ENCODE peak calls at places on chromosome 16, in ten cellular contexts. D is adrenal gland, B is heart right ventricle, J is prostate gland, O is H9, Y is PC-3, F is right cardiac atrium, E is heart left ventricle, C is colonic mucosa, Z is esophagus muscularis mucosa. X is an unnamed sample.

GRCh38 chr16:75311383-75311938 is 60.0 kb upstream of the BCAR1 start:
- DNase-seq in D (no peak), B (no peak), J (no peak), O (no peak), Y (no peak), F (no peak), E (no peak), C (no peak), Z (no peak), X (no peak)

GRCh38 chr16:50402298-50402895 is 33.6 kb upstream of the BRD7 start:
- DNase-seq in D (no peak), B (no peak), J (no peak), O (no peak), Y (no peak), F (no peak), E (no peak), C (no peak), Z (peak; percentile 70), X (no peak)

GRCh38 chr16:27795992-27796614 is 246.2 kb downstream of the KATNIP start:
- DNase-seq in D (peak; percentile 27), B (peak; percentile 44), J (no peak), O (peak; percentile 74), Y (peak; percentile 43), F (peak; percentile 44), E (no peak), C (peak; percentile 34), Z (no peak), X (no peak)

GRCh38 chr16:72285324-72285723 is 113.4 kb upstream of the PMFBP1 start:
- DNase-seq in D (no peak), B (no peak), J (no peak), O (peak; percentile 39), Y (no peak), F (no peak), E (no peak), C (no peak), Z (no peak), X (no peak)

GRCh38 chr16:71807905-71808592 is 585 bp downstream of the AP1G1 start:
- DNase-seq in D (peak; percentile 49), B (no peak), J (peak; percentile 26), O (no peak), Y (no peak), F (no peak), E (no peak), C (peak; percentile 42), Z (peak; percentile 93), X (no peak)

GRCh38 chr16:7581175-7581574 is 248.5 kb downstream of the RBFOX1 start:
- DNase-seq in D (no peak), B (no peak), J (no peak), O (no peak), Y (no peak), F (no peak), E (no peak), C (no peak), Z (peak; percentile 68), X (no peak)

GRCh38 chr16:47568355-47568754 is 107.2 kb downstream of the PHKB start:
- DNase-seq in D (no peak), B (no peak), J (no peak), O (no peak), Y (no peak), F (no peak), E (no peak), C (no peak), Z (no peak), X (no peak)

GRCh38 chr16:69848635-69849545 is 86.8 kb downstream of the WWP2 start:
- DNase-seq in D (peak; percentile 96), B (peak; percentile 93), J (peak; percentile 74), O (no peak), Y (peak; percentile 58), F (peak; percentile 93), E (peak; percentile 86), C (peak; percentile 88), Z (peak; percentile 94), X (no peak)

GRCh38 chr16:84254080-84254479 is 14.3 kb upstream of the KCNG4 start:
- DNase-seq in D (no peak), B (no peak), J (no peak), O (no peak), Y (no peak), F (no peak), E (no peak), C (no peak), Z (no peak), X (no peak)

GRCh38 chr16:52547001-52547833 is at the start of gene TOX3:
- DNase-seq in D (no peak), B (no peak), J (no peak), O (peak; percentile 65), Y (no peak), F (no peak), E (peak; percentile 52), C (peak; percentile 75), Z (peak; percentile 62), X (no peak)

GRCh38 chr16:72875291-72876036 is 172.5 kb downstream of the ZFHX3 start:
- DNase-seq in D (no peak), B (no peak), J (peak; percentile 33), O (no peak), Y (peak; percentile 26), F (no peak), E (no peak), C (no peak), Z (no peak), X (no peak)

GRCh38 chr16:15434079-15434424 is 336 bp upstream of the BMERB1 start:
- DNase-seq in D (no peak), B (no peak), J (no peak), O (no peak), Y (no peak), F (no peak), E (no peak), C (no peak), Z (no peak), X (no peak)

GRCh38 chr16:30921748-30922419 is 1.5 kb upstream of the FBXL19 start:
- DNase-seq in D (peak; percentile 91), B (peak; percentile 92), J (peak; percentile 81), O (peak; percentile 95), Y (peak; percentile 72), F (peak; percentile 89), E (peak; percentile 90), C (peak; percentile 93), Z (peak; percentile 97), X (peak; percentile 75)

GRCh38 chr16:11053916-11054460 is 109.6 kb downstream of the CLEC16A start:
- DNase-seq in D (no peak), B (no peak), J (no peak), O (no peak), Y (no peak), F (no peak), E (no peak), C (no peak), Z (no peak), X (no peak)

GRCh38 chr16:88721236-88721635 is 14.9 kb downstream of the CTU2 start:
- DNase-seq in D (no peak), B (no peak), J (no peak), O (no peak), Y (no peak), F (no peak), E (no peak), C (no peak), Z (no peak), X (no peak)

GRCh38 chr16:88718178-88718577 is 11.9 kb downstream of the CTU2 start:
- DNase-seq in D (no peak), B (no peak), J (no peak), O (no peak), Y (no peak), F (no peak), E (no peak), C (no peak), Z (no peak), X (no peak)

GRCh38 chr16:88720396-88720970 is 14.2 kb downstream of the CTU2 start:
- DNase-seq in D (no peak), B (no peak), J (no peak), O (no peak), Y (no peak), F (no peak), E (no peak), C (no peak), Z (no peak), X (no peak)

GRCh38 chr16:88719933-88720296 is 13.6 kb downstream of the CTU2 start:
- DNase-seq in D (no peak), B (no peak), J (no peak), O (no peak), Y (no peak), F (no peak), E (no peak), C (no peak), Z (no peak), X (no peak)

DNA sequence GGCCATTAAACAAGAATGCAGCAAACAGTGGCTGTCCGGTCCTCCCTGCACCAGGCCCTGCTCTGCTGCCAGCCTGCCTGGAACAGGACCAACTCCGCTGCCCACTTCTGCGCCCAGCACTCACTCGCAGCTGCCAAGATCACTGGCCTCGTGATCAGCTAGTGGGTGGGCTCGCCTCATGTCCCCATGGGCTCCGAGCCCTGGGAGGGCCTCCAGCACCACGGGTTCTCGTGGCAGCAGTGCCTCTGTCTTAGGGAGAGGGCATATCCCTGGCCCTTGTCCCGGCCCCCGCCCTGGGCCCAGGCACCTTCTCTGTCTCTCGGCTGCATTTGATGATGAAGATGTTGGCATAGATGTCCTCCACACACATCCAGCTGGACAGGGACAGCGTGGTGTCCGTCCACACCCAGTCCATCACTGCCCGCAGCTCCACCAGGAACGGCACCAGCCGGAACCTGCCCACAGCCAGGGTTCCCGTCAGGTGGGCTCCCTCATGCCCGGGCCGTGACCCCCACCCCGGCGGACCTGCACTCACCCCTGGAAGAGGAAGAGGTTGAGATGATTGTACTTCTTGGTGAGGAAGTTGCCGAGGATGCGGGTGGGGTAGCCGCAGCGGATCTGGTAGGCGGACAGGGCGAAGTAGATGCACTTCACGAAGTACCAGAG is 13.1 kb downstream of the CTU2 start:
- DNase-seq in D (no peak), B (peak; percentile 47), J (no peak), O (no peak), Y (no peak), F (no peak), E (no peak), C (no peak), Z (no peak), X (no peak)
- H3K4me1 ChIP-seq in D (no peaks in the 10 kb centered on the region), B (no peaks in the 10 kb centered on the region), J (no peaks in the 10 kb centered on the region), O (no peaks in the 10 kb centered on the region), Y (no peaks in the 10 kb centered on the region), F (no peaks in the 10 kb centered on the region), E (no peaks in the 10 kb centered on the region), C (no peaks in the 10 kb centered on the region), Z (peaks cover 11% of the 10 kb centered on the region), X (no peaks in the 10 kb centered on the region)

GRCh38 chr16:8963010-8963824 is 489 bp downstream of the USP7 start:
- DNase-seq in D (no peak), B (no peak), J (no peak), O (no peak), Y (no peak), F (no peak), E (no peak), C (no peak), Z (no peak), X (peak; percentile 9)
- H3K27ac ChIP-seq in D (no peak overlapping the region), B (peak overlapping the region; percentile 85), J (peak overlapping the region; percentile 73), O (no peak overlapping the region), Y (no peak overlapping the region), F (peak overlapping the region; percentile 87), E (peak overlapping the region; percentile 84), C (peak overlapping the region; percentile 59), Z (peak overlapping the region; percentile 85), X (peak overlapping the region; percentile 89)

GRCh38 chr16:81467072-81467471 is 22.5 kb downstream of the CMIP start:
- DNase-seq in D (no peak), B (no peak), J (no peak), O (no peak), Y (no peak), F (peak; percentile 15), E (no peak), C (no peak), Z (no peak), X (no peak)
- H3K4me1 ChIP-seq in D (peaks cover 34% of the 10 kb centered on the region), B (peaks cover 58% of the 10 kb centered on the region), J (no peaks in the 10 kb centered on the region), O (peaks cover 3% of the 10 kb centered on the region), Y (no peaks in the 10 kb centered on the region), F (peaks cover 3% of the 10 kb centered on the region), E (peaks cover 15% of the 10 kb centered on the region), C (no peaks in the 10 kb centered on the region), Z (peaks cover 36% of the 10 kb centered on the region), X (peaks cover 36% of the 10 kb centered on the region)

GRCh38 chr16:3645108-3645503 is 9.4 kb upstream of the DNASE1 start:
- DNase-seq in D (no peak), B (no peak), J (no peak), O (no peak), Y (no peak), F (no peak), E (no peak), C (no peak), Z (no peak), X (no peak)
- H3K27ac ChIP-seq in D (no peak overlapping the region), B (no peak overlapping the region), J (peak overlapping the region; percentile 67), O (no peak overlapping the region), Y (no peak overlapping the region), F (no peak overlapping the region), E (no peak overlapping the region), C (no peak overlapping the region), Z (no peak overlapping the region), X (no peak overlapping the region)